ENCODE peak calls at places on chromosomes 11 and 22, in seven cellular contexts. One of them, this sample, is unnamed.

GRCh38 chr22:35212020-35212419 is 45.3 kb upstream of the HMGXB4 start:
- DNase-seq in GM23338: no peak
- DNase-seq in fibroblast of lung: peak
- DNase-seq in H1: no peak
- DNase-seq in GM23248: peak
- DNase-seq in PC-9: no peak
- DNase-seq in HCT116: no peak
- DNase-seq in this sample: no peak

GRCh38 chr11:71204748-71205664 is 47.4 kb downstream of the SHANK2 start:
- DNase-seq in PC-9: no peak
- DNase-seq in GM23338: no peak
- DNase-seq in HCT116: no peak
- DNase-seq in GM23248: no peak
- DNase-seq in fibroblast of lung: no peak
- DNase-seq in H1: no peak
- DNase-seq in this sample: no peak

GRCh38 chr11:46674463-46675287 is 25.7 kb downstream of the ARHGAP1 start:
- DNase-seq in HCT116: no peak
- DNase-seq in fibroblast of lung: no peak
- DNase-seq in PC-9: no peak
- DNase-seq in GM23338: peak
- DNase-seq in GM23248: no peak
- DNase-seq in H1: peak
- DNase-seq in this sample: peak

GRCh38 chr11:6932150-6932549 is 5.9 kb downstream of the ZNF215 start:
- DNase-seq in PC-9: no peak
- DNase-seq in GM23248: no peak
- DNase-seq in H1: no peak
- DNase-seq in HCT116: no peak
- DNase-seq in GM23338: no peak
- DNase-seq in fibroblast of lung: no peak
- DNase-seq in this sample: peak

GRCh38 chr22:22168190-22168940 is 76.2 kb upstream of the VPREB1 start:
- DNase-seq in GM23338: peak
- DNase-seq in fibroblast of lung: peak
- DNase-seq in GM23248: peak
- DNase-seq in PC-9: no peak
- DNase-seq in HCT116: peak
- DNase-seq in H1: no peak
- DNase-seq in this sample: peak

GRCh38 chr11:33344611-33345010 is 87.4 kb downstream of the HIPK3 start:
- DNase-seq in PC-9: peak
- DNase-seq in fibroblast of lung: peak
- DNase-seq in HCT116: no peak
- DNase-seq in GM23248: peak
- DNase-seq in H1: no peak
- DNase-seq in GM23338: peak
- DNase-seq in this sample: no peak

GRCh38 chr22:40728731-40729189 is 49.5 kb downstream of the MCHR1 start:
- DNase-seq in fibroblast of lung: peak
- DNase-seq in PC-9: no peak
- DNase-seq in H1: no peak
- DNase-seq in GM23338: no peak
- DNase-seq in HCT116: no peak
- DNase-seq in GM23248: no peak
- DNase-seq in this sample: peak

GRCh38 chr11:121965330-121965729 is 150.7 kb downstream of the BLID start:
- DNase-seq in HCT116: no peak
- DNase-seq in GM23248: peak
- DNase-seq in fibroblast of lung: peak
- DNase-seq in GM23338: no peak
- DNase-seq in PC-9: no peak
- DNase-seq in H1: no peak
- DNase-seq in this sample: no peak

GRCh38 chr22:39530692-39531331 is 1.7 kb downstream of the RPS19BP1 start:
- DNase-seq in GM23248: peak
- DNase-seq in HCT116: no peak
- DNase-seq in H1: no peak
- DNase-seq in GM23338: peak
- DNase-seq in PC-9: peak
- DNase-seq in fibroblast of lung: no peak
- DNase-seq in this sample: peak

GRCh38 chr11:11036185-11037161 is 178.6 kb upstream of the ZBED5 start:
- DNase-seq in fibroblast of lung: peak
- DNase-seq in GM23248: peak
- DNase-seq in GM23338: peak
- DNase-seq in PC-9: no peak
- DNase-seq in HCT116: peak
- DNase-seq in H1: no peak
- DNase-seq in this sample: peak

GRCh38 chr11:77113382-77114088 is 10.9 kb downstream of the OMP start:
- DNase-seq in GM23338: peak
- DNase-seq in H1: peak
- DNase-seq in PC-9: no peak
- DNase-seq in fibroblast of lung: peak
- DNase-seq in HCT116: no peak
- DNase-seq in GM23248: peak
- DNase-seq in this sample: peak

GRCh38 chr11:117953029-117953671 is 23.9 kb upstream of the TMPRSS13 start:
- DNase-seq in PC-9: no peak
- DNase-seq in H1: peak
- DNase-seq in GM23248: no peak
- DNase-seq in GM23338: no peak
- DNase-seq in HCT116: no peak
- DNase-seq in fibroblast of lung: no peak
- DNase-seq in this sample: peak

GRCh38 chr22:31952459-31952858 is 8.1 kb downstream of the YWHAH start:
- DNase-seq in GM23338: no peak
- DNase-seq in HCT116: no peak
- DNase-seq in H1: no peak
- DNase-seq in fibroblast of lung: peak
- DNase-seq in PC-9: peak
- DNase-seq in GM23248: peak
- DNase-seq in this sample: no peak

GRCh38 chr22:41524283-41524682 is 20.0 kb downstream of the POLR3H start:
- DNase-seq in HCT116: no peak
- DNase-seq in GM23338: no peak
- DNase-seq in H1: no peak
- DNase-seq in fibroblast of lung: no peak
- DNase-seq in GM23248: no peak
- DNase-seq in PC-9: no peak
- DNase-seq in this sample: no peak

GRCh38 chr22:36409911-36410756 is 22.4 kb upstream of the MYH9 start:
- DNase-seq in H1: peak
- DNase-seq in GM23248: no peak
- DNase-seq in HCT116: peak
- DNase-seq in PC-9: peak
- DNase-seq in fibroblast of lung: peak
- DNase-seq in GM23338: peak
- DNase-seq in this sample: no peak

GRCh38 chr22:29470159-29470855 is 9.7 kb upstream of the NEFH start:
- DNase-seq in PC-9: no peak
- DNase-seq in fibroblast of lung: peak
- DNase-seq in GM23338: peak
- DNase-seq in GM23248: peak
- DNase-seq in H1: peak
- DNase-seq in HCT116: peak
- DNase-seq in this sample: peak

GRCh38 chr11:58927393-58928081 is 11.8 kb upstream of the GLYATL1 start:
- DNase-seq in PC-9: no peak
- DNase-seq in HCT116: no peak
- DNase-seq in fibroblast of lung: peak
- DNase-seq in GM23248: peak
- DNase-seq in H1: peak
- DNase-seq in GM23338: peak
- DNase-seq in this sample: peak

GRCh38 chr11:20364412-20364792 is 888 bp downstream of the HTATIP2 start:
- DNase-seq in fibroblast of lung: no peak
- DNase-seq in GM23248: no peak
- DNase-seq in PC-9: no peak
- DNase-seq in H1: no peak
- DNase-seq in HCT116: no peak
- DNase-seq in GM23338: no peak
- DNase-seq in this sample: no peak
- H3K4me3 ChIP-seq in fibroblast of lung: peak
- H3K4me3 ChIP-seq in GM23248: peak
- H3K4me3 ChIP-seq in PC-9: peak
- H3K4me3 ChIP-seq in H1: peak
- H3K4me3 ChIP-seq in HCT116: peak
- H3K4me3 ChIP-seq in GM23338: peak
- H3K4me3 ChIP-seq in this sample: no peak

DNA sequence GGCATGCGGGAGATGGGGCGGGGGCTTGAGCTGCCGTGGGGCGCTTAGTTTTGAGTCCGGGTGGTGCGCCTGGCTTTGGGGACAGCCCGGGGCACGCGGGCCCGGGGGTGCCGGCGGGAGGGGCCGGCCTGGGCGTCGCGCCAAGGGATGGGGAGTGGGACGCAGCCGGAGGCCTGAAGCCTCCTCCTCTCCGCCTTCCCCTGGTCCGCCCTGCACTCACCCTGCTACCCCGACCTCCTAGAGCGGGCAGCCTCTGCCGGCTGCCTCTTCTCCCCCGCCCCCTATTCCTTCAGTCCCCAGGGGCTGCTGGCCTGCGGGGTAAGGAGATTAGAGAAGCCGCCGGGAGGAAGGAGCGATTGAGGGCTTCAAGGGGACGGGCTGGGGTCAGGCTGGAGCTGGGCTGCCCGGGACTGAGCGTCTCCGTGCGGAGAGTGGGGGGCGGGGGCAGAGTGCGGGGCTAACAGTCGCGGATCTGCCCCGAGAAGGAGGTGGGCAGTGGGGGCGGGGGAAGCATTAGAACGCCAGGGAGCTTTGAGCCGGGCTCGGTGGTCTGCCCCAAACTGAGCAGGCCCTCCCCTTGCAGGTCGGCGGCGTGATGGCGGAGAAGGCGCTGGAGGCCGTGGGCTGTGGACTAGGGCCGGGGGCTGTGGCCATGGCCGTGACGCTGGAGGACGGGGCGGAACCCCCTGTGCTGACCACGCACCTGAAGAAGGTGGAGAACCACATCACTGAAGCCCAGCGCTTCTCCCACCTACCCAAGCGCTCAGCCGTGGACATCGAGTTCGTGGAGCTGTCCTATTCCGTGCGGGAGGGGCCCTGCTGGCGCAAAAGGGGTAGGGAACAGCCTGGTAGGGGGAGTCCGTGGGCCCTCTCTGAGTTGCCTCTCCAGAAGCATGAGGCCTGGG is 771 bp downstream of the ABCG4 start:
- DNase-seq in fibroblast of lung: no peak
- DNase-seq in GM23338: peak
- DNase-seq in HCT116: no peak
- DNase-seq in GM23248: no peak
- DNase-seq in PC-9: no peak
- DNase-seq in H1: no peak
- DNase-seq in this sample: peak
- TF ChIP-seq EZH2 in fibroblast of lung: no peak
- TF ChIP-seq EZH2 in GM23338: peak
- TF ChIP-seq EZH2 in HCT116: no peak
- TF ChIP-seq EZH2 in GM23248: no peak
- TF ChIP-seq EZH2 in PC-9: no peak
- TF ChIP-seq EZH2 in H1: peak
- TF ChIP-seq EZH2 in this sample: no peak

GRCh38 chr11:16960250-16960649 is 54.0 kb downstream of the PLEKHA7 start:
- DNase-seq in fibroblast of lung: no peak
- DNase-seq in HCT116: no peak
- DNase-seq in GM23248: no peak
- DNase-seq in GM23338: no peak
- DNase-seq in H1: no peak
- DNase-seq in PC-9: peak
- DNase-seq in this sample: no peak

GRCh38 chr11:16959528-16960100 is 54.6 kb downstream of the PLEKHA7 start:
- DNase-seq in GM23338: no peak
- DNase-seq in H1: no peak
- DNase-seq in GM23248: no peak
- DNase-seq in PC-9: no peak
- DNase-seq in HCT116: no peak
- DNase-seq in fibroblast of lung: no peak
- DNase-seq in this sample: no peak

GRCh38 chr11:16956538-16957153 is 57.6 kb downstream of the PLEKHA7 start:
- DNase-seq in GM23248: no peak
- DNase-seq in H1: no peak
- DNase-seq in PC-9: peak
- DNase-seq in GM23338: peak
- DNase-seq in HCT116: peak
- DNase-seq in fibroblast of lung: no peak
- DNase-seq in this sample: no peak

GRCh38 chr11:16963316-16963876 is 50.8 kb downstream of the PLEKHA7 start:
- DNase-seq in fibroblast of lung: no peak
- DNase-seq in HCT116: no peak
- DNase-seq in H1: no peak
- DNase-seq in PC-9: no peak
- DNase-seq in GM23248: no peak
- DNase-seq in GM23338: no peak
- DNase-seq in this sample: no peak

GRCh38 chr11:16958833-16959232 is 55.4 kb downstream of the PLEKHA7 start:
- DNase-seq in GM23248: no peak
- DNase-seq in GM23338: no peak
- DNase-seq in HCT116: no peak
- DNase-seq in PC-9: no peak
- DNase-seq in fibroblast of lung: no peak
- DNase-seq in H1: no peak
- DNase-seq in this sample: no peak
- H3K4me3 ChIP-seq in GM23248: no peak
- H3K4me3 ChIP-seq in GM23338: no peak
- H3K4me3 ChIP-seq in HCT116: no peak
- H3K4me3 ChIP-seq in PC-9: no peak
- H3K4me3 ChIP-seq in fibroblast of lung: no peak
- H3K4me3 ChIP-seq in H1: no peak
- H3K4me3 ChIP-seq in this sample: no peak

GRCh38 chr22:49301398-49302149 is 526.1 kb downstream of the BRD1 start:
- DNase-seq in PC-9: no peak
- DNase-seq in GM23338: no peak
- DNase-seq in HCT116: no peak
- DNase-seq in GM23248: no peak
- DNase-seq in fibroblast of lung: no peak
- DNase-seq in H1: peak
- DNase-seq in this sample: no peak

GRCh38 chr22:49302150-49302460 is 525.6 kb downstream of the BRD1 start:
- DNase-seq in HCT116: no peak
- DNase-seq in fibroblast of lung: no peak
- DNase-seq in H1: no peak
- DNase-seq in GM23338: no peak
- DNase-seq in GM23248: no peak
- DNase-seq in PC-9: no peak
- DNase-seq in this sample: no peak

GRCh38 chr22:49299821-49300231 is 527.8 kb downstream of the BRD1 start:
- DNase-seq in GM23338: no peak
- DNase-seq in GM23248: no peak
- DNase-seq in fibroblast of lung: no peak
- DNase-seq in H1: peak
- DNase-seq in PC-9: no peak
- DNase-seq in HCT116: no peak
- DNase-seq in this sample: no peak

GRCh38 chr22:49300241-49300640 is 527.4 kb downstream of the BRD1 start:
- DNase-seq in HCT116: no peak
- DNase-seq in PC-9: no peak
- DNase-seq in fibroblast of lung: no peak
- DNase-seq in GM23248: no peak
- DNase-seq in GM23338: no peak
- DNase-seq in H1: no peak
- DNase-seq in this sample: no peak

GRCh38 chr22:49300951-49301397 is 526.7 kb downstream of the BRD1 start:
- DNase-seq in GM23338: no peak
- DNase-seq in HCT116: no peak
- DNase-seq in GM23248: no peak
- DNase-seq in fibroblast of lung: no peak
- DNase-seq in H1: no peak
- DNase-seq in PC-9: no peak
- DNase-seq in this sample: no peak
- TF ChIP-seq EZH2 in GM23338: no peak
- TF ChIP-seq EZH2 in HCT116: no peak
- TF ChIP-seq EZH2 in GM23248: no peak
- TF ChIP-seq EZH2 in fibroblast of lung: no peak
- TF ChIP-seq EZH2 in H1: no peak
- TF ChIP-seq EZH2 in PC-9: no peak
- TF ChIP-seq EZH2 in this sample: no peak

This sample was measured in DND-41.